ENCODE peak calls at places on chromosomes 4 and X, in five cellular contexts. Y is CD4-positive, alpha-beta T cell; Q is upper lobe of right lung; P is tibial nerve; O is adrenal gland. E is an unnamed sample. For H3K27me3, the result is how much of the 10 kb centered on the place peaks cover.

GRCh38 chr4:60948008-60948407 is 252.1 kb upstream of the ADGRL3 start:
- DNase-seq in O (no peak), Y (no peak), Q (no peak), P (no peak), E (no peak)

GRCh38 chr4:40199999-40200880 is 3.4 kb downstream of the RHOH start:
- DNase-seq in Y (no peak), P (no peak), O (no peak), Q (no peak), E (no peak)

GRCh38 chr4:113069212-113069892 is 19.9 kb downstream of the ANK2 start:
- DNase-seq in Q (no peak), Y (no peak), O (no peak), P (no peak), E (no peak)

GRCh38 chr4:185396724-185397402 is at the start of gene ANKRD37:
- DNase-seq in Q (peak), O (peak), Y (no peak), P (no peak), E (peak)

GRCh38 chrX:31132803-31133202 is 61.0 kb upstream of the FTHL17 start:
- DNase-seq in P (no peak), O (no peak), Y (no peak), Q (no peak), E (no peak)

GRCh38 chrX:21658152-21658737 is at the start of gene KLHL34:
- DNase-seq in Y (no peak), Q (no peak), P (no peak), O (no peak), E (peak)

GRCh38 chr4:176271749-176272148 is 2.7 kb upstream of the ASB5 start:
- DNase-seq in P (no peak), Y (no peak), O (no peak), Q (no peak), E (no peak)

GRCh38 chr4:33722254-33722653 is 2522.1 kb downstream of the ARAP2 start:
- DNase-seq in Y (no peak), P (no peak), O (no peak), Q (no peak), E (no peak)

DNA sequence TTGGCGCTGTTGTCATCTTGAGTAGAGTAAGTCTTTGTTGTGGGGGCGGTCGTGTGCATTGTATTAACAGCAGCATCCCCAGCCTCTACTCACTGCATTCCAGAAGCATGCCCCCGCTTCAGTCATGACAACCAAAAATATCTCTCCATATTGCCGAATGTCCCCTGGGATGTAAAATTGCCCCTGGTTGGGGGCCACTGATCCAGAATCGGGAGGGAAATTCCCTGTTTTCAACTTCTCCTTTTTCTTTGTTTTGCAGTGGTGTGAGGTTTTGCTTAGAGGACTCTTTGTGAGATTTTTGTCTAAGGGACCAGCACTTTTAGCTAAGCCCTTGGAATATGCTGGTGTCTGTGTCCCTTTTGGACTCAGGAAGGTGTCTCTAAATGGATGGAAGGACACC is 3.1 kb upstream of the IL13RA1 start:
- DNase-seq in P (no peak), O (no peak), Q (no peak), Y (no peak), E (no peak)
- H3K27me3 ChIP-seq in P (under half), O (under half), Q (under half), Y (under half), E (under half)

GRCh38 chrX:54415534-54416350 is 24.5 kb upstream of the TSR2 start:
- DNase-seq in P (no peak), O (no peak), Q (no peak), Y (no peak), E (no peak)
- H3K27me3 ChIP-seq in P (under half), O (under half), Q (under half), Y (under half), E (under half)

DNA sequence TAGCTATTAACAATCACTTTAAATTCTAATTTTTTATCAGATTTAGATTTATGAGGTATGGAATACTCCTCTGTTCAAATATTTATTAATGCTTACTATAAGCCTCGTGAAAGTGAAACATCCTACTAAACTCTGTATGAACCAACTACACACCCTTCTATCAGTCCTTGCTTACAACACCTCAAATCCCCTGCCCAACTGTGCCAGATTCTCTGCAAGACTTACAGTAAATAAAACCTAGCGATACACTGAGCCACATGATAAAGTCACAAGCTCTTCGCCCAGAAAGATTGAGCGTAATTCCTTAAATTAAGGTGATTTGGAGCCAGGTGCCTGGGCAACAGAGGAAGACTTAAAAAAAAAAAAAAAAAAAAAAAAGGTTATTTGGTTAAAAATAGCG is 17.3 kb upstream of the C4orf36 start:
- DNase-seq in Y (no peak), O (no peak), P (no peak), Q (no peak), E (no peak)
- H3K27me3 ChIP-seq in Y (under half), O (under half), P (under half), Q (under half), E (under half)

GRCh38 chr4:1061747-1062146 is 50.3 kb downstream of the FGFRL1 start:
- DNase-seq in O (no peak), Y (no peak), P (no peak), Q (no peak), E (no peak)

GRCh38 chr4:1060646-1061371 is 49.4 kb downstream of the FGFRL1 start:
- DNase-seq in O (no peak), Y (no peak), P (no peak), Q (no peak), E (no peak)

GRCh38 chr4:1058997-1059665 is 47.7 kb downstream of the FGFRL1 start:
- DNase-seq in P (no peak), Q (peak), O (no peak), Y (no peak), E (no peak)

GRCh38 chr4:1061372-1061700 is 49.9 kb downstream of the FGFRL1 start:
- DNase-seq in Q (no peak), Y (no peak), P (no peak), O (no peak), E (no peak)

GRCh38 chr4:1060121-1060520 is 48.7 kb downstream of the FGFRL1 start:
- DNase-seq in P (no peak), Q (no peak), O (no peak), Y (no peak), E (no peak)
- H3K27me3 ChIP-seq in P (half or more), Q (under half), O (under half), Y (under half), E (under half)

E was measured in colonic mucosa.